ENCODE peak calls at places on chromosomes 4 and X, in ten cellular contexts. One of them, this sample, is unnamed.

GRCh38 chr4:127641524-127641923 is 8.8 kb downstream of the INTU start:
- DNase-seq in AG10803: peak; percentile 33
- DNase-seq in CD14-positive monocyte: no peak
- DNase-seq in Calu3: no peak
- DNase-seq in K562: no peak
- DNase-seq in left ventricle myocardium inferior: no peak
- DNase-seq in fibroblast of lung: peak; percentile 39
- DNase-seq in Peyer's patch: no peak
- DNase-seq in glutamatergic neuron: no peak
- DNase-seq in SK-N-SH: no peak
- DNase-seq in this sample: no peak

GRCh38 chrX:107700317-107700774 is 72.0 kb downstream of the PRPS1 start:
- DNase-seq in AG10803: peak; percentile 29
- DNase-seq in CD14-positive monocyte: no peak
- DNase-seq in Calu3: no peak
- DNase-seq in K562: no peak
- DNase-seq in left ventricle myocardium inferior: no peak
- DNase-seq in fibroblast of lung: peak; percentile 30
- DNase-seq in Peyer's patch: no peak
- DNase-seq in glutamatergic neuron: no peak
- DNase-seq in SK-N-SH: no peak
- DNase-seq in this sample: no peak

GRCh38 chr4:8846864-8847263 is 24.8 kb downstream of the HMX1 start:
- DNase-seq in AG10803: no peak
- DNase-seq in CD14-positive monocyte: peak; percentile 34
- DNase-seq in Calu3: no peak
- DNase-seq in K562: no peak
- DNase-seq in left ventricle myocardium inferior: no peak
- DNase-seq in fibroblast of lung: no peak
- DNase-seq in Peyer's patch: no peak
- DNase-seq in glutamatergic neuron: no peak
- DNase-seq in SK-N-SH: no peak
- DNase-seq in this sample: no peak

GRCh38 chr4:187208641-187209040 is 485.0 kb upstream of the FAT1 start:
- DNase-seq in AG10803: no peak
- DNase-seq in CD14-positive monocyte: no peak
- DNase-seq in Calu3: no peak
- DNase-seq in K562: no peak
- DNase-seq in left ventricle myocardium inferior: no peak
- DNase-seq in fibroblast of lung: no peak
- DNase-seq in Peyer's patch: no peak
- DNase-seq in glutamatergic neuron: no peak
- DNase-seq in SK-N-SH: no peak
- DNase-seq in this sample: no peak

GRCh38 chr4:62531731-62532130 is 1331.6 kb downstream of the ADGRL3 start:
- DNase-seq in AG10803: no peak
- DNase-seq in CD14-positive monocyte: no peak
- DNase-seq in Calu3: no peak
- DNase-seq in K562: no peak
- DNase-seq in left ventricle myocardium inferior: no peak
- DNase-seq in fibroblast of lung: no peak
- DNase-seq in Peyer's patch: no peak
- DNase-seq in glutamatergic neuron: no peak
- DNase-seq in SK-N-SH: no peak
- DNase-seq in this sample: no peak

GRCh38 chr4:20249333-20249732 is 2.4 kb upstream of the SLIT2 start:
- DNase-seq in AG10803: peak; percentile 65
- DNase-seq in CD14-positive monocyte: no peak
- DNase-seq in Calu3: no peak
- DNase-seq in K562: no peak
- DNase-seq in left ventricle myocardium inferior: no peak
- DNase-seq in fibroblast of lung: peak; percentile 50
- DNase-seq in Peyer's patch: no peak
- DNase-seq in glutamatergic neuron: no peak
- DNase-seq in SK-N-SH: peak; percentile 51
- DNase-seq in this sample: no peak

GRCh38 chrX:97065973-97066372 is 182.3 kb downstream of the RPA4 start:
- DNase-seq in AG10803: peak; percentile 1
- DNase-seq in CD14-positive monocyte: no peak
- DNase-seq in Calu3: no peak
- DNase-seq in K562: no peak
- DNase-seq in left ventricle myocardium inferior: no peak
- DNase-seq in fibroblast of lung: peak; percentile 26
- DNase-seq in Peyer's patch: no peak
- DNase-seq in glutamatergic neuron: no peak
- DNase-seq in SK-N-SH: no peak
- DNase-seq in this sample: no peak

GRCh38 chr4:10074767-10075105 is 41.9 kb downstream of the WDR1 start:
- DNase-seq in AG10803: peak; percentile 61
- DNase-seq in CD14-positive monocyte: no peak
- DNase-seq in Calu3: no peak
- DNase-seq in K562: peak; percentile 44
- DNase-seq in left ventricle myocardium inferior: peak; percentile 13
- DNase-seq in fibroblast of lung: peak; percentile 67
- DNase-seq in Peyer's patch: no peak
- DNase-seq in glutamatergic neuron: no peak
- DNase-seq in SK-N-SH: no peak
- DNase-seq in this sample: no peak

GRCh38 chr4:74111576-74111975 is 12.6 kb upstream of the CXCL2 start:
- DNase-seq in AG10803: no peak
- DNase-seq in CD14-positive monocyte: no peak
- DNase-seq in Calu3: no peak
- DNase-seq in K562: no peak
- DNase-seq in left ventricle myocardium inferior: no peak
- DNase-seq in fibroblast of lung: no peak
- DNase-seq in Peyer's patch: no peak
- DNase-seq in glutamatergic neuron: no peak
- DNase-seq in SK-N-SH: no peak
- DNase-seq in this sample: no peak

GRCh38 chr4:127846765-127847164 is 33.9 kb upstream of the PLK4 start:
- DNase-seq in AG10803: no peak
- DNase-seq in CD14-positive monocyte: no peak
- DNase-seq in Calu3: no peak
- DNase-seq in K562: no peak
- DNase-seq in left ventricle myocardium inferior: no peak
- DNase-seq in fibroblast of lung: no peak
- DNase-seq in Peyer's patch: no peak
- DNase-seq in glutamatergic neuron: no peak
- DNase-seq in SK-N-SH: no peak
- DNase-seq in this sample: no peak

GRCh38 chrX:130895299-130895698 is 7.7 kb downstream of the ENOX2 start:
- DNase-seq in AG10803: peak; percentile 40
- DNase-seq in CD14-positive monocyte: no peak
- DNase-seq in Calu3: no peak
- DNase-seq in K562: no peak
- DNase-seq in left ventricle myocardium inferior: no peak
- DNase-seq in fibroblast of lung: no peak
- DNase-seq in Peyer's patch: no peak
- DNase-seq in glutamatergic neuron: no peak
- DNase-seq in SK-N-SH: no peak
- DNase-seq in this sample: no peak

GRCh38 chrX:19075754-19076153 is 46.5 kb downstream of the ADGRG2 start:
- DNase-seq in AG10803: no peak
- DNase-seq in CD14-positive monocyte: no peak
- DNase-seq in Calu3: no peak
- DNase-seq in K562: no peak
- DNase-seq in left ventricle myocardium inferior: no peak
- DNase-seq in fibroblast of lung: no peak
- DNase-seq in Peyer's patch: no peak
- DNase-seq in glutamatergic neuron: no peak
- DNase-seq in SK-N-SH: no peak
- DNase-seq in this sample: no peak

GRCh38 chr4:52263612-52264011 is 212.5 kb downstream of the SPATA18 start:
- DNase-seq in AG10803: peak; percentile 6
- DNase-seq in CD14-positive monocyte: no peak
- DNase-seq in Calu3: no peak
- DNase-seq in K562: no peak
- DNase-seq in left ventricle myocardium inferior: no peak
- DNase-seq in fibroblast of lung: no peak
- DNase-seq in Peyer's patch: no peak
- DNase-seq in glutamatergic neuron: no peak
- DNase-seq in SK-N-SH: no peak
- DNase-seq in this sample: no peak

GRCh38 chr4:85127653-85128052 is 161.2 kb upstream of the WDFY3 start:
- DNase-seq in AG10803: peak; percentile 16
- DNase-seq in CD14-positive monocyte: no peak
- DNase-seq in Calu3: peak; percentile 28
- DNase-seq in K562: peak; percentile 61
- DNase-seq in left ventricle myocardium inferior: no peak
- DNase-seq in fibroblast of lung: peak; percentile 29
- DNase-seq in Peyer's patch: no peak
- DNase-seq in glutamatergic neuron: peak; percentile 56
- DNase-seq in SK-N-SH: peak; percentile 77
- DNase-seq in this sample: peak; percentile 38

GRCh38 chr4:123587983-123588494 is 191.4 kb downstream of the SPRY1 start:
- DNase-seq in AG10803: peak; percentile 79
- DNase-seq in CD14-positive monocyte: no peak
- DNase-seq in Calu3: peak; percentile 79
- DNase-seq in K562: no peak
- DNase-seq in left ventricle myocardium inferior: no peak
- DNase-seq in fibroblast of lung: peak; percentile 58
- DNase-seq in Peyer's patch: no peak
- DNase-seq in glutamatergic neuron: no peak
- DNase-seq in SK-N-SH: peak; percentile 52
- DNase-seq in this sample: no peak

GRCh38 chrX:26649534-26649933 is 433.6 kb downstream of the MAGEB5 start:
- DNase-seq in AG10803: no peak
- DNase-seq in CD14-positive monocyte: no peak
- DNase-seq in Calu3: no peak
- DNase-seq in K562: peak; percentile 22
- DNase-seq in left ventricle myocardium inferior: no peak
- DNase-seq in fibroblast of lung: no peak
- DNase-seq in Peyer's patch: no peak
- DNase-seq in glutamatergic neuron: no peak
- DNase-seq in SK-N-SH: peak; percentile 11
- DNase-seq in this sample: no peak
- TF ChIP-seq CTCF in AG10803: peak; percentile 40
- TF ChIP-seq CTCF in CD14-positive monocyte: peak; percentile 42
- TF ChIP-seq CTCF in Calu3: peak; percentile 46
- TF ChIP-seq CTCF in K562: peak; percentile 42
- TF ChIP-seq CTCF in left ventricle myocardium inferior: peak; percentile 22
- TF ChIP-seq CTCF in fibroblast of lung: peak; percentile 46
- TF ChIP-seq CTCF in Peyer's patch: no peak
- TF ChIP-seq CTCF in glutamatergic neuron: peak; percentile 69
- TF ChIP-seq CTCF in SK-N-SH: peak; percentile 74
- TF ChIP-seq CTCF in this sample: peak; percentile 74

GRCh38 chr4:144504853-144505252 is 141.1 kb upstream of the HHIP start:
- DNase-seq in AG10803: no peak
- DNase-seq in CD14-positive monocyte: no peak
- DNase-seq in Calu3: no peak
- DNase-seq in K562: no peak
- DNase-seq in left ventricle myocardium inferior: no peak
- DNase-seq in fibroblast of lung: peak; percentile 31
- DNase-seq in Peyer's patch: no peak
- DNase-seq in glutamatergic neuron: no peak
- DNase-seq in SK-N-SH: no peak
- DNase-seq in this sample: no peak
- TF ChIP-seq CTCF in AG10803: no peak
- TF ChIP-seq CTCF in CD14-positive monocyte: no peak
- TF ChIP-seq CTCF in Calu3: no peak
- TF ChIP-seq CTCF in K562: no peak
- TF ChIP-seq CTCF in left ventricle myocardium inferior: no peak
- TF ChIP-seq CTCF in fibroblast of lung: no peak
- TF ChIP-seq CTCF in Peyer's patch: no peak
- TF ChIP-seq CTCF in glutamatergic neuron: no peak
- TF ChIP-seq CTCF in SK-N-SH: no peak
- TF ChIP-seq CTCF in this sample: no peak

GRCh38 chr4:129532573-129532972 is 436.6 kb downstream of the C4orf33 start:
- DNase-seq in AG10803: no peak
- DNase-seq in CD14-positive monocyte: no peak
- DNase-seq in Calu3: no peak
- DNase-seq in K562: no peak
- DNase-seq in left ventricle myocardium inferior: no peak
- DNase-seq in fibroblast of lung: no peak
- DNase-seq in Peyer's patch: no peak
- DNase-seq in glutamatergic neuron: no peak
- DNase-seq in SK-N-SH: no peak
- DNase-seq in this sample: no peak

DNA sequence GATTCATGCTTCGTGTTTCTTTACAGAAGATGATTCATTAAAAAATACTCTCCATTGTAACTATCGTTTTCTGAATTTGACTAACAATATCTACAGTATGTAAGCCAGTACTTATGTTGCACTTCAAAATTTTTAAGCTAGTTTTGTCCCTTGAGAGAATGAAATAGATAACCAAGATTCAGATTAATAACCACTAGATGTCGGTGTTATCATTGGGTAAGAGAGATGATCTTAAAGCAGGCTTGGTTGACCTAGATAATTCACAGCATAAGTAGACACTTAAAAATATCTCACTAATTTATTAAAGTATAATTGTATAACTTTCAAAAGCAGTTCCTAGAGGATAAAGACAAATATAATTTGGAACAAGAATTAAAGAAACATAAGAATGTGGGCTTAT is 430.9 kb downstream of the C4orf33 start:
- DNase-seq in AG10803: no peak
- DNase-seq in CD14-positive monocyte: no peak
- DNase-seq in Calu3: no peak
- DNase-seq in K562: no peak
- DNase-seq in left ventricle myocardium inferior: no peak
- DNase-seq in fibroblast of lung: no peak
- DNase-seq in Peyer's patch: no peak
- DNase-seq in glutamatergic neuron: no peak
- DNase-seq in SK-N-SH: peak; percentile 3
- DNase-seq in this sample: no peak
- TF ChIP-seq CTCF in AG10803: no peak
- TF ChIP-seq CTCF in CD14-positive monocyte: peak; percentile 0
- TF ChIP-seq CTCF in Calu3: no peak
- TF ChIP-seq CTCF in K562: peak; percentile 3
- TF ChIP-seq CTCF in left ventricle myocardium inferior: peak; percentile 66
- TF ChIP-seq CTCF in fibroblast of lung: no peak
- TF ChIP-seq CTCF in Peyer's patch: no peak
- TF ChIP-seq CTCF in glutamatergic neuron: no peak
- TF ChIP-seq CTCF in SK-N-SH: peak; percentile 40
- TF ChIP-seq CTCF in this sample: no peak

GRCh38 chrX:152600853-152601635 is 36.7 kb upstream of the GABRQ start:
- DNase-seq in AG10803: no peak
- DNase-seq in CD14-positive monocyte: no peak
- DNase-seq in Calu3: no peak
- DNase-seq in K562: peak; percentile 6
- DNase-seq in left ventricle myocardium inferior: no peak
- DNase-seq in fibroblast of lung: peak; percentile 20
- DNase-seq in Peyer's patch: no peak
- DNase-seq in glutamatergic neuron: peak; percentile 54
- DNase-seq in SK-N-SH: peak; percentile 20
- DNase-seq in this sample: peak; percentile 4

GRCh38 chrX:152601848-152602616 is 35.7 kb upstream of the GABRQ start:
- DNase-seq in AG10803: no peak
- DNase-seq in CD14-positive monocyte: no peak
- DNase-seq in Calu3: peak; percentile 1
- DNase-seq in K562: peak; percentile 11
- DNase-seq in left ventricle myocardium inferior: no peak
- DNase-seq in fibroblast of lung: peak; percentile 66
- DNase-seq in Peyer's patch: no peak
- DNase-seq in glutamatergic neuron: no peak
- DNase-seq in SK-N-SH: peak; percentile 6
- DNase-seq in this sample: peak; percentile 2
- TF ChIP-seq CTCF in AG10803: no peak
- TF ChIP-seq CTCF in CD14-positive monocyte: no peak
- TF ChIP-seq CTCF in Calu3: no peak
- TF ChIP-seq CTCF in K562: peak; percentile 33
- TF ChIP-seq CTCF in left ventricle myocardium inferior: no peak
- TF ChIP-seq CTCF in fibroblast of lung: no peak
- TF ChIP-seq CTCF in Peyer's patch: no peak
- TF ChIP-seq CTCF in glutamatergic neuron: no peak
- TF ChIP-seq CTCF in SK-N-SH: peak; percentile 38
- TF ChIP-seq CTCF in this sample: no peak

GRCh38 chrX:23726196-23726595 is 16.9 kb downstream of the ACOT9 start:
- DNase-seq in AG10803: no peak
- DNase-seq in CD14-positive monocyte: peak; percentile 56
- DNase-seq in Calu3: no peak
- DNase-seq in K562: no peak
- DNase-seq in left ventricle myocardium inferior: no peak
- DNase-seq in fibroblast of lung: no peak
- DNase-seq in Peyer's patch: no peak
- DNase-seq in glutamatergic neuron: no peak
- DNase-seq in SK-N-SH: no peak
- DNase-seq in this sample: no peak
- TF ChIP-seq CTCF in AG10803: no peak
- TF ChIP-seq CTCF in CD14-positive monocyte: no peak
- TF ChIP-seq CTCF in Calu3: no peak
- TF ChIP-seq CTCF in K562: no peak
- TF ChIP-seq CTCF in left ventricle myocardium inferior: no peak
- TF ChIP-seq CTCF in fibroblast of lung: no peak
- TF ChIP-seq CTCF in Peyer's patch: no peak
- TF ChIP-seq CTCF in glutamatergic neuron: no peak
- TF ChIP-seq CTCF in SK-N-SH: no peak
- TF ChIP-seq CTCF in this sample: no peak

This sample was measured in endothelial cell.